ENCODE peak calls at places on chromosomes 16 and 17, in four cellular contexts. J, U, V and H are unnamed samples.

GRCh38 chr17:20080513-20080912 is 71.4 kb downstream of the SPECC1 start:
- DNase-seq in U (no peak), J (no peak), V (no peak), H (no peak)

GRCh38 chr17:4497101-4497824 is 1.4 kb upstream of the SPNS2 start:
- DNase-seq in U (no peak), V (no peak), J (peak), H (no peak)

GRCh38 chr17:32356750-32357149 is 6.8 kb downstream of the ZNF207 start:
- DNase-seq in V (no peak), J (no peak), U (no peak), H (no peak)

GRCh38 chr16:30543067-30543466 is 8.4 kb upstream of the ZNF747 start:
- DNase-seq in V (no peak), J (no peak), U (no peak), H (no peak)

GRCh38 chr16:66984902-66985311 is 3.5 kb upstream of the CES4A start:
- DNase-seq in V (no peak), U (no peak), J (no peak), H (no peak)

GRCh38 chr17:7548585-7549400 is at the start of gene TNFSF12:
- DNase-seq in U (peak), J (peak), V (no peak), H (peak)

GRCh38 chr16:68790130-68790761 is 53.1 kb upstream of the TANGO6 start:
- DNase-seq in J (peak), V (no peak), U (no peak), H (peak)

GRCh38 chr17:59859444-59860025 is 33.2 kb downstream of the TUBD1 start:
- DNase-seq in U (no peak), J (peak), V (no peak), H (no peak)

GRCh38 chr16:75471723-75472634 is 7.5 kb upstream of the TMEM170A start:
- DNase-seq in U (peak), J (peak), V (peak), H (peak)

GRCh38 chr16:81495321-81496234 is 51.0 kb downstream of the CMIP start:
- DNase-seq in U (no peak), V (no peak), J (no peak), H (no peak)

GRCh38 chr16:55426865-55427484 is 52.0 kb upstream of the MMP2 start:
- DNase-seq in U (no peak), V (no peak), J (no peak), H (no peak)

GRCh38 chr17:17524091-17524490 is 27.9 kb upstream of the RASD1 start:
- DNase-seq in V (no peak), U (no peak), J (no peak), H (no peak)

GRCh38 chr17:17525956-17526355 is 29.8 kb upstream of the RASD1 start:
- DNase-seq in J (no peak), U (no peak), V (no peak), H (no peak)

GRCh38 chr17:17523714-17524075 is 27.5 kb upstream of the RASD1 start:
- DNase-seq in U (no peak), J (no peak), V (no peak), H (no peak)

GRCh38 chr17:17526369-17526768 is 30.2 kb upstream of the RASD1 start:
- DNase-seq in U (no peak), V (no peak), J (no peak), H (no peak)

DNA sequence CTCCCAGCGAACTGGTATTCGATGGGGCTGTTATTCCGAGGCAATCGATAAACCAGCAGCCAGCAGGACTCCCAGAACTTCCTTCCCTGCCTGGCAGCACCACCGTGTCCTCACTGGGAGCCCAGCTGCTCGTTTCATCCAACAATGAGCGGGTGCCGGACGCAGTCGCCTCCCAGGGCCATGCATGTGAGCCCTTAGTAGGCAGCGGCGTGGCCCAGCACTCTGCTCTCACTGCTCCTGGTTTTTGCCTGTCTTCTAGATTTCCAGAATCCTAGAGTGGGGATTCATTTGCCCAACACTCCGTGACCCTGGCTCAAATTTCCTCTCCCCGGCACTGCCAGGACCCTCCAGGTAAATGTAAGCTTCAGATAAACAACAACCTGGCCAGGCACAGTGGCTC is 29.1 kb upstream of the RASD1 start:
- DNase-seq in J (no peak), U (no peak), V (no peak), H (no peak)
- H2BK15ac ChIP-seq in J (no peak), U (no peak), V (no peak), H (no peak)

GRCh38 chr16:22320572-22321339 is 23.5 kb downstream of the POLR3E start:
- DNase-seq in J (no peak), U (no peak), V (no peak), H (no peak)
- H2BK15ac ChIP-seq in J (no peak), U (no peak), V (no peak), H (no peak)

GRCh38 chr17:29620271-29620670 is 2.4 kb downstream of the CORO6 start:
- DNase-seq in U (peak), J (peak), V (no peak), H (peak)
- H2BK15ac ChIP-seq in U (no peak), J (no peak), V (no peak), H (no peak)

GRCh38 chr16:87837627-87838289 is 31.5 kb downstream of the SLC7A5 start:
- DNase-seq in V (no peak), J (no peak), U (no peak), H (no peak)
- H2BK15ac ChIP-seq in V (peak), J (no peak), U (no peak), H (no peak)

DNA sequence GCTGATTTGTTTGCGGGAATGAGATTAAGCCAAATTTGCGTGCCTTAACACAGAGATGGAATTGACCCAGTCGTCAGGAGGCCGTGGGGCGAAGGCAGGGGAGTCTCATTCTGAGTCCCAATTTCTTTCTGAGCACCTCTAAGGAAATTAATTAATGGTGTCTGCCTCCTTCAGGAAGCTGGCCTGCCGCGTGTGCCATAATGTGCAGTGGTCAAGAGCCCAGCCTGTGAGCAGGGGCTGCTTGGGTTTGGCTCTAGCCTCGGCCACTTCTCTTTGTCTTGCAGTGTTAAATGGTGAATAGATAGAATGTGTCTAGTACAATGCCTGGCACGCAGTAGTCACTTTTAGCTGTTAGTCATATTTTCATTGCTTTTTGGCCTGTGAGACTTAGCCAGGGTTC is 88.5 kb upstream of the NKD1 start:
- DNase-seq in J (no peak), U (no peak), V (no peak), H (no peak)
- H2BK15ac ChIP-seq in J (no peak), U (no peak), V (no peak), H (no peak)

DNA sequence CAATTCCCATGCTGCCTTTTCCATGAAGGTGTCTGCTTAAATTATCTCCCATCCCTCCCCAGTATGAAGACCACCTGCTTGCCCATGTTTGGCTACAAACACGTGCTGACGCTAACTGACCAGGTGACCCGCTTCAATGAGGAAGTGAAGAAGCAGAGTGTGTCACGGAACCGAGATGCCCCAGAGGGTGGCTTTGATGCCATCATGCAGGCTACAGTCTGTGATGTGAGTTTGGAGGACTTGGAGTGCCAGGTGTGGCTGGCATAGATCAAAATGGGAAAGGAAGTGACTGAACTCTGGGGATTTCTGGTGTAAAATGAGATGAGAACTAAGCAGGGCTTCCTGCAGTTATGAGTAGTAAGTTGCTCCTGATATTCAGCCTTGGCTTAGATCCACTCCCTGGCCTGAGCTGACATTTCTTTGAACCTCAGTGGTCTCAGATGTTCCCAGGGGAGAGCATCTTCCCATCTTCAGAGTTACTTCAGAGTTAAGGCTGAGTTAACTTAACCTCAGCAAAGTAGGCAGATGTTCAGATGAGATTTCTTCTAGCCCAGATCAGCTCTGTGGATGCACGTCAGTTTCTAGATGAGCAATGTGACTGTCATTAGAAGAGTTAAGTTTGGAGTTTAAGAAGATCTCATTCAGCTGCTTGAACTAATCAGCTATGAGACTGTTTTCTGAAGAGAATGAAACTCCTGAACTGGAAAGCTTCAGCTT is 32.7 kb downstream of the ITGB3 start:
- DNase-seq in J (peak), U (no peak), V (no peak), H (no peak)
- H2BK15ac ChIP-seq in J (peak), U (no peak), V (no peak), H (no peak)

GRCh38 chr17:41918392-41919164 is at the start of gene ACLY:
- DNase-seq in U (peak), V (peak), J (peak), H (peak)

GRCh38 chr17:41919840-41920579 is 1.3 kb upstream of the ACLY start:
- DNase-seq in J (peak), U (peak), V (no peak), H (peak)

GRCh38 chr17:41920580-41920955 is 1.8 kb upstream of the ACLY start:
- DNase-seq in J (no peak), V (no peak), U (no peak), H (no peak)

GRCh38 chr17:41917957-41918391 is 777 bp downstream of the ACLY start:
- DNase-seq in J (peak), V (no peak), U (no peak), H (no peak)

GRCh38 chr17:41919165-41919817 is 540 bp upstream of the ACLY start:
- DNase-seq in V (no peak), U (peak), J (no peak), H (peak)
- H2BK15ac ChIP-seq in V (no peak), U (no peak), J (peak), H (no peak)

GRCh38 chr17:77476498-77476897 is 335.7 kb downstream of the SEC14L1 start:
- DNase-seq in J (no peak), U (no peak), V (no peak), H (no peak)
- H2BK15ac ChIP-seq in J (peak), U (no peak), V (no peak), H (no peak)

GRCh38 chr17:16352303-16352837 is 899 bp downstream of the CENPV start:
- DNase-seq in U (peak), J (peak), V (peak), H (peak)
- H2BK15ac ChIP-seq in U (no peak), J (no peak), V (no peak), H (no peak)

DNA sequence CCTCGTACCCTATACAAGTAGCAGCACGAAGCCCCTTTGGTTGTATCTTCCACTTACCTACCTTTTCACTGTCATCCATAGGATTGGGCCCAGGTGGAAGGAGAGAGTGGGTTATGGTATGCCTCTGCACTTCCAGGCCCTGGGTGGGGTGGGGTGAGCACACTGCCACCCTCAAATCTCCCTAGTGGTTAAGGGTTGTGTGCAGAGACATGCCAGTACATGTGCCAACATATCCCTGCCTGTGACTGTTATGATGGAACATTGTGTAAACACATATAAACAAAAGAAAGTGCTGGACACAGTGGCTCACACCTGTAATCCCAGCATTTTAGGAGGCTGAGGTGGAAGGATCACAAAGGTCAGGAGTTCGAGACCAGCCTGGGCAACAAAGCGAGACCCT is 11.1 kb downstream of the HROB start:
- DNase-seq in V (no peak), U (no peak), J (no peak), H (no peak)
- H2BK15ac ChIP-seq in V (no peak), U (no peak), J (no peak), H (no peak)